ENCODE peak calls at places on chromosomes 16 and 17, in seven cellular contexts. One of them, this sample, is unnamed.

GRCh38 chr17:71726320-71726719 is 394.5 kb upstream of the SOX9 start:
- DNase-seq in breast epithelium: no peak
- DNase-seq in naive thymus-derived CD4-positive, alpha-beta T cell: no peak
- DNase-seq in esophagus squamous epithelium: no peak
- DNase-seq in mammary epithelial cell: no peak
- DNase-seq in uterus: no peak
- DNase-seq in AG10803: no peak
- DNase-seq in this sample: no peak

GRCh38 chr17:1179635-1180433 is at the start of gene ABR:
- DNase-seq in breast epithelium: no peak
- DNase-seq in uterus: peak
- DNase-seq in AG10803: peak
- DNase-seq in esophagus squamous epithelium: no peak
- DNase-seq in mammary epithelial cell: peak
- DNase-seq in naive thymus-derived CD4-positive, alpha-beta T cell: peak
- DNase-seq in this sample: peak

GRCh38 chr16:49704586-49705155 is 151.2 kb downstream of the ZNF423 start:
- DNase-seq in naive thymus-derived CD4-positive, alpha-beta T cell: no peak
- DNase-seq in uterus: no peak
- DNase-seq in AG10803: no peak
- DNase-seq in breast epithelium: no peak
- DNase-seq in esophagus squamous epithelium: no peak
- DNase-seq in mammary epithelial cell: no peak
- DNase-seq in this sample: no peak

GRCh38 chr17:47935961-47936360 is 5.4 kb upstream of the PNPO start:
- DNase-seq in AG10803: peak
- DNase-seq in naive thymus-derived CD4-positive, alpha-beta T cell: no peak
- DNase-seq in breast epithelium: no peak
- DNase-seq in uterus: no peak
- DNase-seq in esophagus squamous epithelium: no peak
- DNase-seq in mammary epithelial cell: peak
- DNase-seq in this sample: no peak

GRCh38 chr16:57242650-57243049 is 2.4 kb upstream of the ARL2BP start:
- DNase-seq in naive thymus-derived CD4-positive, alpha-beta T cell: no peak
- DNase-seq in mammary epithelial cell: no peak
- DNase-seq in breast epithelium: no peak
- DNase-seq in esophagus squamous epithelium: no peak
- DNase-seq in uterus: no peak
- DNase-seq in AG10803: no peak
- DNase-seq in this sample: no peak

GRCh38 chr17:45963889-45964288 is 35.2 kb upstream of the STH start:
- DNase-seq in esophagus squamous epithelium: no peak
- DNase-seq in naive thymus-derived CD4-positive, alpha-beta T cell: no peak
- DNase-seq in uterus: no peak
- DNase-seq in breast epithelium: no peak
- DNase-seq in AG10803: no peak
- DNase-seq in mammary epithelial cell: no peak
- DNase-seq in this sample: no peak

GRCh38 chr17:64938925-64939474 is 19.7 kb upstream of the LRRC37A3 start:
- DNase-seq in esophagus squamous epithelium: no peak
- DNase-seq in AG10803: peak
- DNase-seq in naive thymus-derived CD4-positive, alpha-beta T cell: peak
- DNase-seq in breast epithelium: no peak
- DNase-seq in mammary epithelial cell: no peak
- DNase-seq in uterus: no peak
- DNase-seq in this sample: peak

GRCh38 chr17:69357701-69358100 is 30.8 kb upstream of the ABCA5 start:
- DNase-seq in esophagus squamous epithelium: no peak
- DNase-seq in uterus: no peak
- DNase-seq in breast epithelium: no peak
- DNase-seq in AG10803: no peak
- DNase-seq in naive thymus-derived CD4-positive, alpha-beta T cell: no peak
- DNase-seq in mammary epithelial cell: peak
- DNase-seq in this sample: no peak

GRCh38 chr16:29807426-29808218 is 1.3 kb downstream of the MAZ start:
- DNase-seq in breast epithelium: peak
- DNase-seq in uterus: peak
- DNase-seq in AG10803: peak
- DNase-seq in naive thymus-derived CD4-positive, alpha-beta T cell: peak
- DNase-seq in esophagus squamous epithelium: no peak
- DNase-seq in mammary epithelial cell: peak
- DNase-seq in this sample: peak

GRCh38 chr17:2138768-2139167 is 83.9 kb downstream of the HIC1 start:
- DNase-seq in uterus: peak
- DNase-seq in naive thymus-derived CD4-positive, alpha-beta T cell: no peak
- DNase-seq in esophagus squamous epithelium: no peak
- DNase-seq in mammary epithelial cell: no peak
- DNase-seq in breast epithelium: peak
- DNase-seq in AG10803: peak
- DNase-seq in this sample: no peak

GRCh38 chr17:68596411-68596945 is 4.7 kb downstream of the FAM20A start:
- DNase-seq in uterus: no peak
- DNase-seq in mammary epithelial cell: no peak
- DNase-seq in esophagus squamous epithelium: no peak
- DNase-seq in breast epithelium: no peak
- DNase-seq in AG10803: no peak
- DNase-seq in naive thymus-derived CD4-positive, alpha-beta T cell: no peak
- DNase-seq in this sample: no peak

GRCh38 chr17:45883063-45883462 is 11.3 kb upstream of the MAPT start:
- DNase-seq in breast epithelium: no peak
- DNase-seq in naive thymus-derived CD4-positive, alpha-beta T cell: no peak
- DNase-seq in mammary epithelial cell: no peak
- DNase-seq in AG10803: no peak
- DNase-seq in uterus: no peak
- DNase-seq in esophagus squamous epithelium: no peak
- DNase-seq in this sample: no peak

GRCh38 chr17:32863559-32863958 is 13.4 kb downstream of the MYO1D start:
- DNase-seq in naive thymus-derived CD4-positive, alpha-beta T cell: no peak
- DNase-seq in breast epithelium: no peak
- DNase-seq in uterus: no peak
- DNase-seq in esophagus squamous epithelium: no peak
- DNase-seq in mammary epithelial cell: no peak
- DNase-seq in AG10803: no peak
- DNase-seq in this sample: no peak

GRCh38 chr17:32855620-32856019 is 21.3 kb downstream of the MYO1D start:
- DNase-seq in breast epithelium: no peak
- DNase-seq in naive thymus-derived CD4-positive, alpha-beta T cell: no peak
- DNase-seq in esophagus squamous epithelium: no peak
- DNase-seq in mammary epithelial cell: no peak
- DNase-seq in AG10803: no peak
- DNase-seq in uterus: no peak
- DNase-seq in this sample: no peak

GRCh38 chr17:32861979-32862378 is 14.9 kb downstream of the MYO1D start:
- DNase-seq in naive thymus-derived CD4-positive, alpha-beta T cell: no peak
- DNase-seq in mammary epithelial cell: no peak
- DNase-seq in uterus: no peak
- DNase-seq in esophagus squamous epithelium: no peak
- DNase-seq in breast epithelium: no peak
- DNase-seq in AG10803: no peak
- DNase-seq in this sample: no peak

GRCh38 chr17:32862940-32863339 is 14.0 kb downstream of the MYO1D start:
- DNase-seq in uterus: no peak
- DNase-seq in breast epithelium: no peak
- DNase-seq in AG10803: no peak
- DNase-seq in mammary epithelial cell: no peak
- DNase-seq in esophagus squamous epithelium: no peak
- DNase-seq in naive thymus-derived CD4-positive, alpha-beta T cell: no peak
- DNase-seq in this sample: no peak

DNA sequence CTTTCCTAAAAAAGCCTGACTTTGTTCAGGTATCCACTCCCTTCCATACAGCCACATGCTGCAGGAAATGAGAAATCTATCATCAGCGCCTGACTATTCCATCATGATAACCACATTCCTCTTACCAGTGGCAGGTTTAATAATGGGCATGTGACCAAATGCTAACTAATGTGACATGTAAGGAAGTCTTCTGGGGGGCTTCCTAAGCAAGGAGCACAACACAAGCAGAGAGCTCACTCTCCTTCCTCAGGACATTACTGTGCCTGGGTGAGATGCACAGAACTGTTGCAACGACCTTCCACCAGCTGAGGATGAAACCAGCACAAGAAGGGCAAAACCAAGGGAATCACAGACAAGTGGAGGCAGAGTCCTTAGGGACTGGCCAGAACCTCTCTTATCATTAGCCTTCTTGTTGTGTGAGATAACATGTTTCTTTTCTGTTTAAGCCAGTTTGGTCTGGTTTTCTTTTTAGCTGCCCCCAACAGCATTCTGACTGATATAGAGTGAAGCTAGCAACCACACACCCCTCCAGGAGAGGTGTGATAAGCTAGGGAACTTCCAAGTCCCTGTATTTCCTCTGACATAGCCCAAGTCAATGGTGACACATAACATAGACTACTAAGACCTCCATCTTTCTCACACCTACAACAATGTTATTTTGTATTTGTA is 16.9 kb downstream of the MYO1D start:
- DNase-seq in mammary epithelial cell: peak
- DNase-seq in esophagus squamous epithelium: no peak
- DNase-seq in uterus: no peak
- DNase-seq in breast epithelium: no peak
- DNase-seq in naive thymus-derived CD4-positive, alpha-beta T cell: no peak
- DNase-seq in AG10803: no peak
- DNase-seq in this sample: no peak
- H3K4me3 ChIP-seq in mammary epithelial cell: no peak
- H3K4me3 ChIP-seq in esophagus squamous epithelium: no peak
- H3K4me3 ChIP-seq in uterus: no peak
- H3K4me3 ChIP-seq in breast epithelium: no peak
- H3K4me3 ChIP-seq in naive thymus-derived CD4-positive, alpha-beta T cell: no peak
- H3K4me3 ChIP-seq in AG10803: no peak
- H3K4me3 ChIP-seq in this sample: no peak

DNA sequence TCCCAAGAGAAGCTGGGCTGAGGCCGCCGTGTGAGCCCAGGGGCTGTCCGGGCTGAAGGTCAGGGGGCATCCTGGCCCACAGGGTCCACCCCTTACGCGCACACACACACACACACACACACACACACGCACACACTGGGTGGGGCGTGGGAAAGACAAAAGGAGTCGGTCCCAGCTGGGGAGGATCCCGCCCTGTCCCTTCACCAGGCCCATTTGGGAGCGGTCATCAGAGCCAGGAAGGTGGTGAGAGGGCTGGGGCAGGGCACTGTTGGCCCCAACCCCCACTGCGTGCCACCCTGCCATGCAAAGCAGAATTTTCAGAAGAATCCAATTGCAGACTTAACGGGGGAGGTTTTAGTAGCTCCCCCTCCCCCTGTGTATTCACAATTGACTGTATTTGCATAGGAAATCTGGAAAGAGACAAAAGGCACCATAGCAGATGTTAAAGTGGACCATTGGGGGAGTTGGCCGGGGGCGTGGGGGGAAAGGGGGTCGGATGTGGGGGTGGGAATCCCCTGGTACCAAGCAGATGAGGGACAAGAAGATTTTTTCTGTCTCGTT is 11.3 kb upstream of the CD300A start:
- DNase-seq in uterus: peak
- DNase-seq in AG10803: no peak
- DNase-seq in naive thymus-derived CD4-positive, alpha-beta T cell: no peak
- DNase-seq in esophagus squamous epithelium: no peak
- DNase-seq in breast epithelium: no peak
- DNase-seq in mammary epithelial cell: no peak
- DNase-seq in this sample: no peak
- H3K4me3 ChIP-seq in uterus: no peak
- H3K4me3 ChIP-seq in AG10803: no peak
- H3K4me3 ChIP-seq in naive thymus-derived CD4-positive, alpha-beta T cell: no peak
- H3K4me3 ChIP-seq in esophagus squamous epithelium: no peak
- H3K4me3 ChIP-seq in breast epithelium: no peak
- H3K4me3 ChIP-seq in mammary epithelial cell: no peak
- H3K4me3 ChIP-seq in this sample: no peak

DNA sequence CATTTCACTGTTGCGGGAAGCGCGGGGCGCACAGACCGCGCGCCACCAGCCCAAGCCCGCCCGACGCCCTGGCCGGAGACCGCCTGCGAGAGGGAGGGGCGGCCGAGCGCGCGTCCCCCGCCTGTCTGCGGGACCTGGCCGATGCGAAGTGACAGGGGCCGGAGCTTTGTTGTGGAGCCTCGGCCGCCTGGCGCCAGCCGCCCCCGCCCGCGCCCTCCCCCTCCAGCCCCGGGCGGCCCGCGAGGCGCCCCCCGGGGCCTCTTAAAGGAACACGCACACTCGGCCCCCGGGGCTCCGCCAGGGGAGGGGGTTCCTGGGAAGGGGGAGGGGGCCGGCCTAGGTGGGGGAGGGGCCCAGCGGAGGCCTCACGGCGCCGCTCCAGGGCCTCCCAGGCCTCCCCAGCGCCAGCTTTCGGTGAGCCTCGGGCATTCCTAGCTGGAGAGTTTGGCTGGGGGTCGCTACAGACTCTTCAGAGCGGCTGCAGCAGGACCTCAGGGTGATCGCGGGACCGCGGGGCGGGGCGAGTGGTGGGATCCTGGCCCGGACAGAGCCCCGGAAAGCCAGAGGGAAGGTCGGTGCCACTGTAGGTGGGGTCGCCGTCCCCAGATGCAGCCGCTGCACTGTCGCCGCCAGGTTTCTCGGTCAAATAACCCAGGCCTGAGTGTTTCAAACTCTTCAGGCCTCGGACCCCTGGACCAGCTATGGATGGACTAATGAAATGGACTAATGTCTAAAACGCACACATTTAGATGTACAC is 2.4 kb upstream of the TBX2 start:
- DNase-seq in uterus: no peak
- DNase-seq in esophagus squamous epithelium: no peak
- DNase-seq in mammary epithelial cell: no peak
- DNase-seq in breast epithelium: no peak
- DNase-seq in naive thymus-derived CD4-positive, alpha-beta T cell: no peak
- DNase-seq in AG10803: no peak
- DNase-seq in this sample: no peak
- H3K4me3 ChIP-seq in uterus: peak
- H3K4me3 ChIP-seq in esophagus squamous epithelium: peak
- H3K4me3 ChIP-seq in mammary epithelial cell: no peak
- H3K4me3 ChIP-seq in breast epithelium: peak
- H3K4me3 ChIP-seq in naive thymus-derived CD4-positive, alpha-beta T cell: no peak
- H3K4me3 ChIP-seq in AG10803: peak
- H3K4me3 ChIP-seq in this sample: no peak

DNA sequence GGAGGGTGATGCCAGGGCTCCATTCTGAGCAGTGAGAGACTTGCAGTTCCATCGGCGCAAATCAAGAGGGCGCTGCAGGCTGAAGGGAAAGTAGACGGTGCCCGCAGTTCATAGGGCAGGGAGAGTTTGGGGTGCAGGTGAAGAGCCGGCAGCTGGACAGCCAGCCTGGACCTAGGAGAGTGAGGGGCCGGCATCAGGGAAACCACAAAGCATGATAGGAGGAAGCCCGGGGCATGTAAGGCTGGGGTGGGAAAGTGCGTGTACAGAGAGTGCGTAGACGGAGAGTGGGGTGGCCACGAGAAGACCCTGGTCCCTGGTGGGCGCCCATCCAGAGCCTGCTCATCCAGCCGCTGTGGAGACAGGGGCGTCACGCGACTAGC is 101.1 kb upstream of the CHMP6 start:
- DNase-seq in naive thymus-derived CD4-positive, alpha-beta T cell: no peak
- DNase-seq in esophagus squamous epithelium: no peak
- DNase-seq in AG10803: no peak
- DNase-seq in mammary epithelial cell: no peak
- DNase-seq in uterus: no peak
- DNase-seq in breast epithelium: no peak
- DNase-seq in this sample: no peak
- H3K4me3 ChIP-seq in naive thymus-derived CD4-positive, alpha-beta T cell: peak
- H3K4me3 ChIP-seq in esophagus squamous epithelium: no peak
- H3K4me3 ChIP-seq in AG10803: no peak
- H3K4me3 ChIP-seq in mammary epithelial cell: no peak
- H3K4me3 ChIP-seq in uterus: no peak
- H3K4me3 ChIP-seq in breast epithelium: no peak
- H3K4me3 ChIP-seq in this sample: no peak